ENCODE peak calls at places on chromosome 18, in ten cellular contexts. F is neural progenitor cell, X is Karpas-422, Y is neuronal stem cell, P is trophoblast cell, M is IMR-90, Z is SK-N-SH, I is GM23248, H is fibroblast of lung, U is MM.1S. K is an unnamed sample.

GRCh38 chr18:57062841-57063240 is 84.0 kb upstream of the BOD1L2 start:
- DNase-seq in Y (no peak), F (peak), X (no peak), P (no peak), U (no peak), M (no peak), Z (no peak), H (no peak), I (no peak), K (no peak)

GRCh38 chr18:13616525-13617035 is 109.8 kb downstream of the FAM210A start:
- DNase-seq in Y (no peak), M (no peak), P (peak), X (peak), I (no peak), F (no peak), H (no peak), Z (no peak), U (no peak), K (no peak)

GRCh38 chr18:69216390-69216789 is 184.3 kb upstream of the DOK6 start:
- DNase-seq in H (no peak), F (no peak), X (no peak), I (no peak), M (no peak), Y (no peak), P (no peak), Z (no peak), U (peak), K (no peak)

GRCh38 chr18:52343138-52343537 is 3.1 kb downstream of the DCC start:
- DNase-seq in H (peak), P (no peak), Y (no peak), Z (peak), I (no peak), U (peak), X (no peak), F (peak), M (peak), K (no peak)

GRCh38 chr18:56869189-56869777 is 218.1 kb downstream of the WDR7 start:
- DNase-seq in X (peak), I (peak), H (peak), Z (peak), P (peak), Y (no peak), U (peak), F (peak), M (peak), K (no peak)

GRCh38 chr18:49725809-49726514 is 87.4 kb downstream of the ACAA2 start:
- DNase-seq in X (no peak), Z (peak), U (no peak), P (peak), H (peak), Y (peak), M (peak), I (peak), F (peak), K (no peak)

GRCh38 chr18:6543330-6543908 is 128.7 kb upstream of the L3MBTL4 start:
- DNase-seq in H (peak), Z (peak), F (peak), Y (no peak), U (peak), I (peak), P (peak), X (peak), M (peak), K (no peak)

GRCh38 chr18:23114171-23114881 is 21.0 kb upstream of the CABLES1 start:
- DNase-seq in Y (no peak), P (peak), F (no peak), Z (no peak), M (peak), I (peak), U (no peak), X (no peak), H (peak), K (no peak)

GRCh38 chr18:56431551-56431950 is 206.8 kb downstream of the TXNL1 start:
- DNase-seq in Y (no peak), U (no peak), P (peak), I (no peak), H (no peak), F (no peak), M (peak), X (no peak), Z (no peak), K (no peak)

GRCh38 chr18:61413388-61413787 is 80.2 kb downstream of the CDH20 start:
- DNase-seq in F (no peak), M (no peak), Z (no peak), U (no peak), I (no peak), P (no peak), H (no peak), X (no peak), Y (no peak), K (no peak)

GRCh38 chr18:7904529-7904928 is 337.4 kb downstream of the PTPRM start:
- DNase-seq in X (no peak), Z (no peak), U (no peak), P (no peak), I (peak), F (no peak), M (peak), H (peak), Y (no peak), K (no peak)

GRCh38 chr18:4068552-4069158 is 386.5 kb downstream of the DLGAP1 start:
- DNase-seq in I (peak), F (peak), X (peak), M (peak), U (peak), H (peak), P (peak), Z (peak), Y (peak), K (peak)

GRCh38 chr18:59927246-59927825 is 27.5 kb downstream of the PMAIP1 start:
- DNase-seq in P (no peak), F (no peak), I (peak), M (peak), Y (no peak), X (no peak), U (no peak), H (no peak), Z (no peak), K (no peak)

GRCh38 chr18:44729631-44730101 is 49.0 kb downstream of the SETBP1 start:
- DNase-seq in M (peak), F (no peak), Y (no peak), P (peak), Z (no peak), X (no peak), H (peak), I (peak), U (no peak), K (peak)

GRCh38 chr18:12879840-12880531 is 4.1 kb downstream of the PTPN2 start:
- DNase-seq in I (no peak), Y (no peak), F (no peak), X (peak), Z (no peak), H (no peak), U (no peak), M (no peak), P (peak), K (no peak)

GRCh38 chr18:42174909-42175308 is 219.9 kb downstream of the PIK3C3 start:
- DNase-seq in X (peak), P (peak), Y (peak), U (no peak), I (peak), F (peak), M (no peak), H (no peak), Z (no peak), K (peak)

GRCh38 chr18:43830905-43831304 is 553.6 kb upstream of the SYT4 start:
- DNase-seq in Y (no peak), I (peak), H (peak), M (no peak), F (no peak), P (peak), U (no peak), Z (no peak), X (no peak), K (no peak)

GRCh38 chr18:74264303-74265020 is 27.3 kb downstream of the CYB5A start:
- DNase-seq in Z (no peak), Y (no peak), H (no peak), F (no peak), U (no peak), X (no peak), P (peak), I (no peak), M (no peak), K (no peak)

GRCh38 chr18:10927290-10927979 is 221.9 kb downstream of the PIEZO2 start:
- DNase-seq in M (peak), Y (no peak), P (peak), Z (no peak), X (no peak), F (no peak), H (peak), U (no peak), I (peak), K (no peak)

GRCh38 chr18:44569391-44570055 is 111.2 kb upstream of the SETBP1 start:
- DNase-seq in U (no peak), X (no peak), I (no peak), Z (no peak), P (no peak), Y (no peak), F (no peak), M (no peak), H (no peak), K (no peak)

GRCh38 chr18:9506046-9506792 is 30.9 kb downstream of the RALBP1 start:
- DNase-seq in X (peak), Y (no peak), H (no peak), P (no peak), U (peak), I (peak), F (peak), M (peak), Z (no peak), K (no peak)

GRCh38 chr18:56030060-56030459 is 442.1 kb upstream of the TCF4 start:
- DNase-seq in F (no peak), M (no peak), X (no peak), Y (no peak), U (no peak), I (no peak), Z (no peak), H (no peak), P (no peak), K (no peak)

GRCh38 chr18:74196220-74197119 is 48.1 kb downstream of the TIMM21 start:
- DNase-seq in F (peak), P (peak), Z (peak), X (peak), H (peak), M (peak), I (peak), Y (peak), U (peak), K (peak)

GRCh38 chr18:51655327-51655698 is 457.8 kb upstream of the MEX3C start:
- DNase-seq in F (no peak), P (no peak), M (no peak), Y (no peak), U (no peak), H (no peak), I (no peak), Z (no peak), X (no peak), K (no peak)

GRCh38 chr18:62720048-62720447 is 4.7 kb downstream of the PHLPP1 start:
- DNase-seq in I (no peak), F (no peak), M (no peak), Z (no peak), X (no peak), U (no peak), P (no peak), H (no peak), Y (no peak), K (no peak)
- H3K9ac ChIP-seq in I (no peak), F (no peak), M (no peak), Z (no peak), X (no peak), U (no peak), P (no peak), H (no peak), Y (no peak), K (no peak)

GRCh38 chr18:40375811-40376210 is 1579.2 kb upstream of the PIK3C3 start:
- DNase-seq in Z (no peak), Y (no peak), I (no peak), H (peak), X (no peak), U (peak), M (peak), F (no peak), P (no peak), K (no peak)
- H3K4me2 ChIP-seq in Z (no peak), Y (no peak), I (no peak), H (no peak), X (no peak), U (no peak), M (no peak), F (no peak), P (no peak), K (no peak)

GRCh38 chr18:34704823-34705222 is 5.3 kb upstream of the DTNA start:
- DNase-seq in M (no peak), I (no peak), X (no peak), Z (no peak), F (no peak), P (no peak), Y (no peak), H (no peak), U (no peak), K (no peak)

GRCh38 chr18:34707670-34708069 is 2.4 kb upstream of the DTNA start:
- DNase-seq in F (peak), M (peak), I (peak), X (no peak), H (peak), Y (no peak), P (peak), Z (no peak), U (no peak), K (no peak)

GRCh38 chr18:34709104-34709503 is 994 bp upstream of the DTNA start:
- DNase-seq in Z (no peak), U (no peak), P (peak), H (peak), F (no peak), I (peak), Y (no peak), X (no peak), M (peak), K (no peak)

GRCh38 chr18:34709631-34710429 is at the start of gene DTNA:
- DNase-seq in U (no peak), I (peak), Z (peak), F (peak), X (peak), Y (peak), M (peak), P (peak), H (peak), K (no peak)

DNA sequence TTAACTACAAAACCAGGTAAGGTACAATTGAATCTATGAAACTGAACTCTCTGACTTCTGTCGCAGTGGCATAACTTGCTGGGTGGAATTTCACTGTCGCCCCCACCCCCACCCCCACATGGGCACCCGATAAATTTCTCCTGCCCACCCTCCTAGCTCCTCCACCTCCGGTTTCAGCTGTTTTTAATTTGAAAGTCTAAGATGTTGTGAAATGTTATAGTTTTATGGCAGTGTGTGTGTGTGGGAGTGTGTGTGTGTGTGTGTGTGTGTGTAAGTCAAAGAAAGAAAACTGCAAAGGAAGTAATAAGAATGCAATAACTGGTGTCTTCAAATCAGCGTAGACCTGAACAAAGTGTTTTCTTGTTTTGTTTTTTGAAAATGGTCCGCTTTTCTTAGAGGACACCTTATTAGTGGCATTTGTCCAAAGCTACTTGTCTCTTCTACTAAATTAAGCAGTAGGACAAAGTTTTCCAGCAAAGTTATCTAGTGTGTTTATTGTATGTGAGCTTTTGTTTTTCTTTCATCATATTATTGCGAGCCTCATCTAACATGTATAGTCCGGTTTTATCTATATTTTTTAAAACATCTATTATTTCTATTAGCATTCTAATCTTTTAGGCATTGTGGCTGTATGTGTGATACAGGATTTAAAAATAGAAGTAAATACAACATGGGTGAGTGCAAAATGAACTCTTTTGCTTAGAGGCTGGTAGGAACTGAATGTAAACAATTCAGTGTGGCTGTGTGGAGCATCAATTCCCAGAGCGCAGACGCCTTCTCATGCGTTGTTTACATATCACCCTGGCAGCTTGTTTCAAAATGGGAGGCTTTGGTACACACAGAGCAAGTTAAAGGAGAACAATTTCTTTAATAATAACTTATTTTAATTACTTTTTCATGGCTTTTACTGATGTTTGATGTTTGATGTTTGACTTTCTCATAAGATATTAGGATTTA is 610 bp downstream of the DTNA start:
- DNase-seq in Y (no peak), Z (peak), F (no peak), M (peak), P (no peak), H (peak), X (no peak), I (peak), U (no peak), K (no peak)
- H3K4me3 ChIP-seq in Y (peak), Z (peak), F (peak), M (peak), P (no peak), H (peak), X (no peak), I (peak), U (no peak), K (no peak)

GRCh38 chr18:80037869-80038630 is 3.8 kb downstream of the RBFA start:
- DNase-seq in X (no peak), H (no peak), P (no peak), U (no peak), M (no peak), Y (no peak), F (no peak), I (no peak), Z (no peak), K (no peak)

GRCh38 chr18:80037300-80037699 is 3.1 kb downstream of the RBFA start:
- DNase-seq in U (no peak), X (no peak), I (peak), H (no peak), F (no peak), Y (no peak), M (no peak), P (no peak), Z (no peak), K (no peak)

GRCh38 chr18:80034068-80034851 is at the start of gene RBFA:
- DNase-seq in U (peak), Y (peak), H (peak), I (peak), Z (peak), P (peak), F (peak), M (peak), X (no peak), K (peak)

GRCh38 chr18:80034852-80035406 is 695 bp downstream of the RBFA start:
- DNase-seq in X (peak), M (no peak), Y (no peak), H (peak), U (no peak), Z (no peak), I (peak), F (peak), P (no peak), K (no peak)

GRCh38 chr18:80035997-80036396 is 1.8 kb downstream of the RBFA start:
- DNase-seq in Y (no peak), X (no peak), F (no peak), P (no peak), I (no peak), H (no peak), Z (no peak), M (no peak), U (no peak), K (no peak)
- H3K9ac ChIP-seq in Y (no peak), X (peak), F (no peak), P (no peak), I (no peak), H (no peak), Z (no peak), M (no peak), U (no peak), K (peak)

GRCh38 chr18:31294199-31294747 is 23.7 kb upstream of the DSG1 start:
- DNase-seq in P (peak), H (no peak), Y (no peak), X (no peak), U (no peak), I (no peak), M (no peak), Z (no peak), F (no peak), K (no peak)
- H3K4me2 ChIP-seq in P (no peak), H (no peak), Y (no peak), X (peak), U (no peak), I (no peak), M (no peak), Z (no peak), F (no peak), K (no peak)

GRCh38 chr18:499351-500229 is 911 bp downstream of the COLEC12 start:
- DNase-seq in P (peak), X (no peak), F (peak), U (no peak), H (peak), M (peak), Y (no peak), Z (peak), I (peak), K (no peak)
- H3K4me3 ChIP-seq in P (peak), X (no peak), F (peak), U (no peak), H (peak), M (peak), Y (peak), Z (peak), I (peak), K (no peak)

K was measured in DND-41.